ENCODE peak calls at places on chromosome 1, in four cellular contexts. G is activated naive CD4-positive, alpha-beta T cell; V is activated gamma-delta T cell treated with Interleukin-2 at 50 U/mL for 16 hours; A is T follicular helper cell. T is an unnamed sample.

GRCh38 chr1:225794954-225795353 is 15.0 kb upstream of the EPHX1 start:
- DNase-seq in G (no peak), V (no peak), A (no peak), T (no peak)

GRCh38 chr1:3672231-3672970 is 20.1 kb downstream of the TP73 start:
- DNase-seq in A (no peak), V (no peak), G (no peak), T (no peak)

GRCh38 chr1:66933887-66934700 is 9.3 kb downstream of the MIER1 start:
- DNase-seq in G (no peak), A (no peak), V (no peak), T (no peak)

GRCh38 chr1:208278638-208279037 is 34.5 kb upstream of the PLXNA2 start:
- DNase-seq in V (no peak), G (no peak), A (no peak), T (no peak)

GRCh38 chr1:18386591-18386990 is 94.1 kb upstream of the KLHDC7A start:
- DNase-seq in G (no peak), V (no peak), A (no peak), T (no peak)

GRCh38 chr1:214224605-214225354 is 56.2 kb upstream of the SMYD2 start:
- DNase-seq in V (no peak), A (no peak), G (no peak), T (no peak)

GRCh38 chr1:7580923-7581753 is 190.0 kb upstream of the VAMP3 start:
- DNase-seq in A (no peak), G (no peak), V (no peak), T (no peak)

GRCh38 chr1:83838573-83838972 is 160.4 kb downstream of the TTLL7 start:
- DNase-seq in V (no peak), A (no peak), G (no peak), T (no peak)

GRCh38 chr1:112247036-112247597 is 148.9 kb upstream of the CTTNBP2NL start:
- DNase-seq in G (no peak), V (no peak), A (no peak), T (no peak)

GRCh38 chr1:51578383-51579109 is 38.3 kb upstream of the OSBPL9 start:
- DNase-seq in G (no peak), A (no peak), V (no peak), T (peak; percentile 63)

GRCh38 chr1:11501491-11501897 is 22.5 kb downstream of the DISP3 start:
- DNase-seq in G (no peak), A (no peak), V (no peak), T (no peak)

GRCh38 chr1:155976062-155976912 is 2.1 kb downstream of the ARHGEF2 start:
- DNase-seq in A (peak; percentile 64), V (peak; percentile 77), G (peak; percentile 51), T (peak; percentile 63)

GRCh38 chr1:100028765-100029164 is 59.0 kb downstream of the SLC35A3 start:
- DNase-seq in G (no peak), V (no peak), A (no peak), T (no peak)

GRCh38 chr1:73627723-73628122 is 570.3 kb downstream of the LRRIQ3 start:
- DNase-seq in A (no peak), V (no peak), G (no peak), T (no peak)

GRCh38 chr1:81179239-81179638 is 621.5 kb upstream of the ADGRL2 start:
- DNase-seq in G (no peak), A (no peak), V (no peak), T (no peak)

GRCh38 chr1:232209357-232209756 is 420.6 kb downstream of the SIPA1L2 start:
- DNase-seq in V (no peak), A (no peak), G (no peak), T (no peak)

GRCh38 chr1:86582161-86582560 is 35.3 kb downstream of the CLCA4 start:
- DNase-seq in G (no peak), A (no peak), V (no peak), T (no peak)

GRCh38 chr1:231663211-231663792 is 36.7 kb downstream of the DISC1 start:
- DNase-seq in V (no peak), A (no peak), G (no peak), T (no peak)

GRCh38 chr1:167638064-167638463 is 8.0 kb downstream of the RCSD1 start:
- DNase-seq in V (no peak), A (no peak), G (no peak), T (no peak)

GRCh38 chr1:96370752-96371151 is 350.8 kb upstream of the PTBP2 start:
- DNase-seq in G (no peak), A (no peak), V (no peak), T (no peak)

GRCh38 chr1:87131809-87132663 is 196.6 kb upstream of the LMO4 start:
- DNase-seq in A (peak; percentile 51), V (peak; percentile 69), G (peak; percentile 48), T (peak; percentile 87)

GRCh38 chr1:119007672-119008482 is 19.7 kb upstream of the TBX15 start:
- DNase-seq in V (no peak), A (no peak), G (no peak), T (peak; percentile 27)

GRCh38 chr1:233735847-233736246 is 121.9 kb downstream of the KCNK1 start:
- DNase-seq in A (no peak), G (no peak), V (no peak), T (no peak)

GRCh38 chr1:160996195-160996594 is 24.8 kb downstream of the F11R start:
- DNase-seq in G (no peak), A (no peak), V (no peak), T (no peak)

T was measured in GM10248.